ENCODE peak calls at places on chromosomes 2 and 18, in four cellular contexts. One of them, this sample, is unnamed.

GRCh38 chr2:133908171-133908570 is 339.9 kb upstream of the NCKAP5 start:
- DNase-seq in putamen: no peak
- DNase-seq in HTR-8/SVneo: no peak
- DNase-seq in SW 1271: no peak
- DNase-seq in this sample: no peak

GRCh38 chr18:68428666-68429065 is 286.2 kb downstream of the TMX3 start:
- DNase-seq in putamen: no peak
- DNase-seq in HTR-8/SVneo: no peak
- DNase-seq in SW 1271: no peak
- DNase-seq in this sample: no peak

GRCh38 chr2:124533226-124533954 is 508.3 kb downstream of the CNTNAP5 start:
- DNase-seq in HTR-8/SVneo: no peak
- DNase-seq in putamen: no peak
- DNase-seq in SW 1271: no peak
- DNase-seq in this sample: no peak

GRCh38 chr18:12659904-12660605 is 2.1 kb upstream of the SPIRE1 start:
- DNase-seq in putamen: peak; percentile 65
- DNase-seq in HTR-8/SVneo: no peak
- DNase-seq in SW 1271: peak; percentile 57
- DNase-seq in this sample: peak; percentile 72

GRCh38 chr2:221097949-221098348 is 474.2 kb downstream of the EPHA4 start:
- DNase-seq in HTR-8/SVneo: no peak
- DNase-seq in putamen: no peak
- DNase-seq in SW 1271: no peak
- DNase-seq in this sample: no peak

GRCh38 chr2:240479561-240479960 is 44.1 kb downstream of the GPC1 start:
- DNase-seq in HTR-8/SVneo: no peak
- DNase-seq in putamen: no peak
- DNase-seq in SW 1271: no peak
- DNase-seq in this sample: no peak

GRCh38 chr2:117801826-117802225 is 12.7 kb upstream of the DDX18 start:
- DNase-seq in putamen: no peak
- DNase-seq in SW 1271: no peak
- DNase-seq in HTR-8/SVneo: no peak
- DNase-seq in this sample: peak; percentile 55

GRCh38 chr2:46062637-46063412 is 234.4 kb upstream of the EPAS1 start:
- DNase-seq in putamen: peak; percentile 58
- DNase-seq in SW 1271: peak; percentile 80
- DNase-seq in HTR-8/SVneo: peak; percentile 85
- DNase-seq in this sample: peak; percentile 84

GRCh38 chr2:137838255-137839092 is 125.8 kb upstream of the HNMT start:
- DNase-seq in putamen: peak; percentile 29
- DNase-seq in HTR-8/SVneo: peak; percentile 64
- DNase-seq in SW 1271: peak; percentile 53
- DNase-seq in this sample: peak; percentile 37

GRCh38 chr18:48940854-48941531 is 9.8 kb downstream of the SMAD7 start:
- DNase-seq in HTR-8/SVneo: no peak
- DNase-seq in putamen: no peak
- DNase-seq in SW 1271: no peak
- DNase-seq in this sample: no peak

GRCh38 chr2:30932850-30933249 is 125.6 kb upstream of the CAPN13 start:
- DNase-seq in HTR-8/SVneo: no peak
- DNase-seq in SW 1271: no peak
- DNase-seq in putamen: no peak
- DNase-seq in this sample: no peak

GRCh38 chr2:2641541-2642410 is 310.7 kb upstream of the MYT1L start:
- DNase-seq in SW 1271: no peak
- DNase-seq in HTR-8/SVneo: no peak
- DNase-seq in putamen: no peak
- DNase-seq in this sample: no peak

GRCh38 chr18:65091737-65092329 is 659.0 kb upstream of the CDH7 start:
- DNase-seq in HTR-8/SVneo: no peak
- DNase-seq in SW 1271: peak; percentile 14
- DNase-seq in putamen: no peak
- DNase-seq in this sample: no peak

GRCh38 chr2:104750061-104750460 is 103.9 kb upstream of the POU3F3 start:
- DNase-seq in HTR-8/SVneo: no peak
- DNase-seq in putamen: no peak
- DNase-seq in SW 1271: no peak
- DNase-seq in this sample: no peak

GRCh38 chr2:28338754-28339325 is 53.8 kb upstream of the FOSL2 start:
- DNase-seq in putamen: no peak
- DNase-seq in SW 1271: no peak
- DNase-seq in HTR-8/SVneo: no peak
- DNase-seq in this sample: no peak

GRCh38 chr2:142435847-142436246 is 305.0 kb upstream of the LRP1B start:
- DNase-seq in putamen: no peak
- DNase-seq in SW 1271: no peak
- DNase-seq in HTR-8/SVneo: no peak
- DNase-seq in this sample: no peak

GRCh38 chr2:198144621-198145020 is 340.2 kb downstream of the PLCL1 start:
- DNase-seq in SW 1271: no peak
- DNase-seq in HTR-8/SVneo: no peak
- DNase-seq in putamen: no peak
- DNase-seq in this sample: no peak

GRCh38 chr2:67798536-67799160 is 264.2 kb downstream of the C1D start:
- DNase-seq in SW 1271: no peak
- DNase-seq in HTR-8/SVneo: no peak
- DNase-seq in putamen: no peak
- DNase-seq in this sample: no peak

GRCh38 chr2:165568361-165568760 is 98.9 kb downstream of the CSRNP3 start:
- DNase-seq in HTR-8/SVneo: no peak
- DNase-seq in SW 1271: no peak
- DNase-seq in putamen: no peak
- DNase-seq in this sample: no peak

GRCh38 chr2:172725741-172726140 is 9.9 kb upstream of the RAPGEF4 start:
- DNase-seq in SW 1271: no peak
- DNase-seq in putamen: no peak
- DNase-seq in HTR-8/SVneo: no peak
- DNase-seq in this sample: no peak

GRCh38 chr2:149989447-149990063 is 402.0 kb upstream of the MMADHC start:
- DNase-seq in putamen: no peak
- DNase-seq in SW 1271: peak; percentile 12
- DNase-seq in HTR-8/SVneo: peak; percentile 9
- DNase-seq in this sample: peak; percentile 66

GRCh38 chr2:112161431-112162145 is 23.4 kb downstream of the FBLN7 start:
- DNase-seq in SW 1271: no peak
- DNase-seq in putamen: no peak
- DNase-seq in HTR-8/SVneo: no peak
- DNase-seq in this sample: no peak

GRCh38 chr2:14855751-14856150 is 223.2 kb downstream of the LRATD1 start:
- DNase-seq in SW 1271: no peak
- DNase-seq in HTR-8/SVneo: no peak
- DNase-seq in putamen: no peak
- DNase-seq in this sample: no peak

GRCh38 chr2:8679827-8680731 is 1.8 kb upstream of the ID2 start:
- DNase-seq in SW 1271: no peak
- DNase-seq in putamen: peak; percentile 44
- DNase-seq in HTR-8/SVneo: no peak
- DNase-seq in this sample: peak; percentile 60

GRCh38 chr2:28633739-28634138 is 117.9 kb upstream of the PPP1CB start:
- DNase-seq in putamen: no peak
- DNase-seq in HTR-8/SVneo: peak; percentile 49
- DNase-seq in SW 1271: no peak
- DNase-seq in this sample: peak; percentile 70

GRCh38 chr18:50203801-50204604 is 9.1 kb upstream of the MYO5B start:
- DNase-seq in putamen: peak; percentile 23
- DNase-seq in SW 1271: peak; percentile 6
- DNase-seq in HTR-8/SVneo: peak; percentile 17
- DNase-seq in this sample: peak; percentile 37

GRCh38 chr2:608711-609110 is 68.5 kb downstream of the TMEM18 start:
- DNase-seq in putamen: no peak
- DNase-seq in SW 1271: no peak
- DNase-seq in HTR-8/SVneo: no peak
- DNase-seq in this sample: no peak

GRCh38 chr2:188940171-188940570 is 34.0 kb upstream of the COL3A1 start:
- DNase-seq in SW 1271: no peak
- DNase-seq in putamen: no peak
- DNase-seq in HTR-8/SVneo: no peak
- DNase-seq in this sample: no peak

GRCh38 chr2:203484266-203485112 is 50.6 kb downstream of the RAPH1 start:
- DNase-seq in putamen: peak; percentile 25
- DNase-seq in SW 1271: no peak
- DNase-seq in HTR-8/SVneo: peak; percentile 13
- DNase-seq in this sample: peak; percentile 26

GRCh38 chr2:209534228-209534627 is 110.4 kb downstream of the MAP2 start:
- DNase-seq in putamen: no peak
- DNase-seq in SW 1271: no peak
- DNase-seq in HTR-8/SVneo: no peak
- DNase-seq in this sample: no peak

GRCh38 chr18:666177-666576 is 8.7 kb downstream of the TYMS start:
- DNase-seq in HTR-8/SVneo: no peak
- DNase-seq in putamen: no peak
- DNase-seq in SW 1271: no peak
- DNase-seq in this sample: no peak

GRCh38 chr2:134796373-134796772 is 42.0 kb upstream of the ACMSD start:
- DNase-seq in HTR-8/SVneo: no peak
- DNase-seq in putamen: no peak
- DNase-seq in SW 1271: no peak
- DNase-seq in this sample: no peak

GRCh38 chr18:25686960-25687520 is 335.1 kb upstream of the ZNF521 start:
- DNase-seq in SW 1271: no peak
- DNase-seq in HTR-8/SVneo: no peak
- DNase-seq in putamen: no peak
- DNase-seq in this sample: no peak

GRCh38 chr18:12398625-12399024 is 9.1 kb upstream of the PRELID3A start:
- DNase-seq in SW 1271: no peak
- DNase-seq in putamen: no peak
- DNase-seq in HTR-8/SVneo: no peak
- DNase-seq in this sample: no peak

GRCh38 chr2:211157856-211158463 is 601.6 kb downstream of the CPS1 start:
- DNase-seq in HTR-8/SVneo: peak; percentile 17
- DNase-seq in putamen: peak; percentile 42
- DNase-seq in SW 1271: peak; percentile 55
- DNase-seq in this sample: peak; percentile 56

GRCh38 chr2:68362069-68362468 is 3.0 kb upstream of the PLEK start:
- DNase-seq in putamen: peak; percentile 56
- DNase-seq in HTR-8/SVneo: peak; percentile 75
- DNase-seq in SW 1271: peak; percentile 74
- DNase-seq in this sample: peak; percentile 57

GRCh38 chr2:36951574-36951973 is 14.8 kb downstream of the STRN start:
- DNase-seq in SW 1271: peak; percentile 41
- DNase-seq in HTR-8/SVneo: no peak
- DNase-seq in putamen: no peak
- DNase-seq in this sample: peak; percentile 55

GRCh38 chr2:187369471-187369870 is 78.6 kb downstream of the CALCRL start:
- DNase-seq in HTR-8/SVneo: no peak
- DNase-seq in putamen: no peak
- DNase-seq in SW 1271: no peak
- DNase-seq in this sample: no peak

GRCh38 chr2:121819846-121820245 is 64.4 kb downstream of the TSN start:
- DNase-seq in putamen: no peak
- DNase-seq in SW 1271: no peak
- DNase-seq in HTR-8/SVneo: no peak
- DNase-seq in this sample: no peak